ENCODE peak calls at places on chromosomes 5 and 9, in ten cellular contexts. T is H1, N is SK-N-SH, V is sigmoid colon, K is upper lobe of left lung, G is transverse colon, X is esophagus muscularis mucosa, B is stomach, R is K562, Z is HepG2. H is an unnamed sample. For H3K4me1, the result is how much of the 10 kb centered on the place peaks cover.

GRCh38 chr9:121944741-121945191 is 148.3 kb downstream of the TTLL11 start:
- DNase-seq in T (no peak), N (no peak), V (no peak), K (no peak), G (no peak), X (no peak), B (no peak), R (no peak), Z (no peak), H (no peak)

GRCh38 chr5:169914766-169915165 is 65.5 kb downstream of the INSYN2B start:
- DNase-seq in T (no peak), N (no peak), V (no peak), K (no peak), G (no peak), X (no peak), B (no peak), R (no peak), Z (no peak), H (no peak)

GRCh38 chr5:103389846-103390245 is 131.3 kb downstream of the MACIR start:
- DNase-seq in T (no peak), N (no peak), V (no peak), K (no peak), G (no peak), X (no peak), B (no peak), R (no peak), Z (no peak), H (no peak)

GRCh38 chr5:6937675-6938074 is 224.4 kb downstream of the TENT4A start:
- DNase-seq in T (no peak), N (no peak), V (no peak), K (no peak), G (no peak), X (no peak), B (no peak), R (no peak), Z (no peak), H (no peak)

GRCh38 chr5:139061856-139062255 is 136.3 kb downstream of the SIL1 start:
- DNase-seq in T (no peak), N (no peak), V (no peak), K (no peak), G (no peak), X (peak), B (no peak), R (no peak), Z (no peak), H (no peak)

GRCh38 chr5:111806753-111807152 is 49.8 kb upstream of the NREP start:
- DNase-seq in T (no peak), N (no peak), V (no peak), K (no peak), G (no peak), X (no peak), B (no peak), R (no peak), Z (no peak), H (no peak)

GRCh38 chr9:133981958-133982681 is 10.0 kb downstream of the VAV2 start:
- DNase-seq in T (no peak), N (peak), V (peak), K (peak), G (no peak), X (no peak), B (no peak), R (no peak), Z (no peak), H (peak)

GRCh38 chr5:16774806-16775205 is 158.0 kb upstream of the RETREG1 start:
- DNase-seq in T (no peak), N (no peak), V (no peak), K (no peak), G (no peak), X (no peak), B (no peak), R (no peak), Z (peak), H (no peak)

GRCh38 chr5:95843733-95844223 is 21.3 kb upstream of the GLRX start:
- DNase-seq in T (no peak), N (no peak), V (no peak), K (no peak), G (no peak), X (no peak), B (peak), R (no peak), Z (no peak), H (no peak)

GRCh38 chr5:56819027-56819881 is 3.9 kb downstream of the MAP3K1 start:
- DNase-seq in T (no peak), N (no peak), V (no peak), K (no peak), G (no peak), X (no peak), B (no peak), R (no peak), Z (no peak), H (no peak)

GRCh38 chr9:21806644-21807043 is 4.2 kb downstream of the MTAP start:
- DNase-seq in T (no peak), N (no peak), V (no peak), K (no peak), G (no peak), X (no peak), B (no peak), R (no peak), Z (no peak), H (no peak)

GRCh38 chr5:80620206-80620605 is 34.2 kb upstream of the MSH3 start:
- DNase-seq in T (no peak), N (no peak), V (no peak), K (no peak), G (no peak), X (no peak), B (no peak), R (no peak), Z (no peak), H (no peak)

GRCh38 chr5:119336846-119337564 is 18.8 kb upstream of the TNFAIP8 start:
- DNase-seq in T (no peak), N (no peak), V (no peak), K (no peak), G (no peak), X (no peak), B (no peak), R (no peak), Z (no peak), H (no peak)

GRCh38 chr9:108473209-108474112 is 382.3 kb downstream of the ACTL7B start:
- DNase-seq in T (no peak), N (no peak), V (no peak), K (no peak), G (peak), X (no peak), B (no peak), R (no peak), Z (no peak), H (peak)

GRCh38 chr5:157915638-157916037 is 56.7 kb upstream of the CLINT1 start:
- DNase-seq in T (no peak), N (peak), V (peak), K (no peak), G (peak), X (no peak), B (peak), R (no peak), Z (peak), H (peak)
- TF ChIP-seq EP300 in T (no peak), N (peak), V (no peak), K (no peak), G (no peak), X (no peak), B (no peak), R (no peak), Z (no peak), H (no peak)

GRCh38 chr5:14239951-14240350 is 96.8 kb downstream of the TRIO start:
- DNase-seq in T (no peak), N (no peak), V (no peak), K (no peak), G (no peak), X (no peak), B (no peak), R (no peak), Z (no peak), H (no peak)
- H3K4me1 ChIP-seq in T (under half), N (half or more), V (half or more), K (under half), G (under half), X (half or more), B (half or more), R (under half), Z (under half), H (under half)

DNA sequence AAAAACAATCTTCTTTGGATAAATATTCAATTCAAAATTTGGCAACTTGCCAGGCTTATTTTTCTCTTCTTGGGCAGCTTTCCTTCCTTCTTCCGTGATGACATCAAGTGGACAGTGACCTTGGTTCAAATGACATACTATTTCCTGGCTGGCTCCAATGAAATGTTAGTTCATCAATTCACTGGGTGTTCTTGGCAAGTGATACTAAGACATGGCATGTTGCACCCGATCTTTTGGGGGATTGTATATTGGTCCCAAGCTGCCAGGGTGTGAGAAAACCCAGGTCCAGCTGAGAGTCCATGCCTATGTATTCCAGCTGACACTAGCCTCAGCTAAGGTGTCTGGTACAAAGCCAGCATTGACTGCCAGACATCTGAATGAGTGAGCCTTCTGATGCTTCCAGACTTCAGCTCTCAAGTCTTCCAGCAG is 252.9 kb downstream of the MAT2B start:
- DNase-seq in T (no peak), N (no peak), V (no peak), K (no peak), G (no peak), X (no peak), B (no peak), R (no peak), Z (no peak), H (no peak)
- TF ChIP-seq POLR2AphosphoS5 in T (no peak), N (no peak), V (no peak), K (peak), G (no peak), X (no peak), B (no peak), R (no peak), Z (no peak), H (no peak)

DNA sequence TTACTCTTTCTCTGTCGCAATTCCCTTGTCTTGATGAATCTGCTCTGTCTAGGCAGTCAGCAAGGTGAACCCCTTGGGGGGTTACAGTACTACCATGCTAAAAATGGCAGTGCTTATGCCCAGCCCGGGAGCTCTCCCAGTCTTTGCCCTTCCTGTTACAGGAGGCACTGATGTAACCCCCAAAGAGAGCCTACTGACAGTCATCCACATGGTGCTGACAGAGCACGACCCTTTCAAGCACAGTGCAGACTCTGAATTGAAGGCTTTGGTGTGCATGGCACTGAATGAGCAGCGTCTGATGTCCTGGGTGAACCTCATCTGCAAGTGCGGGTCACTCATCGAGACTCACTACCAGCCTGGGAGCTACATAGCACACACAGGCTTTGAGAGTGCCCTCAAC is 34.5 kb upstream of the SLC36A2 start:
- DNase-seq in T (no peak), N (no peak), V (no peak), K (no peak), G (no peak), X (no peak), B (no peak), R (no peak), Z (no peak), H (no peak)
- TF ChIP-seq EP300 in T (no peak), N (no peak), V (no peak), K (no peak), G (no peak), X (no peak), B (no peak), R (no peak), Z (no peak), H (no peak)

GRCh38 chr5:171863928-171864327 is 78.3 kb downstream of the SMIM23 start:
- DNase-seq in T (no peak), N (no peak), V (no peak), K (no peak), G (no peak), X (no peak), B (no peak), R (no peak), Z (no peak), H (no peak)
- H3K4me1 ChIP-seq in T (under half), N (under half), V (under half), K (under half), G (under half), X (under half), B (under half), R (under half), Z (under half), H (under half)

GRCh38 chr5:107615173-107615856 is 55.4 kb downstream of the EFNA5 start:
- DNase-seq in T (no peak), N (peak), V (no peak), K (no peak), G (no peak), X (no peak), B (no peak), R (no peak), Z (no peak), H (no peak)

GRCh38 chr5:107619781-107620180 is 51.0 kb downstream of the EFNA5 start:
- DNase-seq in T (no peak), N (no peak), V (no peak), K (no peak), G (no peak), X (no peak), B (no peak), R (no peak), Z (no peak), H (no peak)

GRCh38 chr5:107617052-107617451 is 53.7 kb downstream of the EFNA5 start:
- DNase-seq in T (no peak), N (no peak), V (no peak), K (no peak), G (no peak), X (no peak), B (no peak), R (no peak), Z (no peak), H (no peak)

GRCh38 chr5:107621089-107621488 is 49.6 kb downstream of the EFNA5 start:
- DNase-seq in T (no peak), N (no peak), V (no peak), K (no peak), G (no peak), X (no peak), B (no peak), R (no peak), Z (no peak), H (no peak)

GRCh38 chr5:107618233-107618632 is 52.5 kb downstream of the EFNA5 start:
- DNase-seq in T (no peak), N (no peak), V (no peak), K (no peak), G (no peak), X (no peak), B (no peak), R (no peak), Z (no peak), H (no peak)
- TF ChIP-seq POLR2AphosphoS5 in T (no peak), N (no peak), V (no peak), K (no peak), G (no peak), X (no peak), B (no peak), R (no peak), Z (no peak), H (no peak)

GRCh38 chr5:67875637-67876036 is 339.9 kb upstream of the PIK3R1 start:
- DNase-seq in T (no peak), N (no peak), V (no peak), K (no peak), G (no peak), X (no peak), B (no peak), R (no peak), Z (no peak), H (no peak)
- TF ChIP-seq EP300 in T (no peak), N (no peak), V (no peak), K (no peak), G (no peak), X (no peak), B (no peak), R (no peak), Z (no peak), H (no peak)

GRCh38 chr5:59319286-59319685 is 574.2 kb downstream of the PDE4D start:
- DNase-seq in T (no peak), N (no peak), V (no peak), K (no peak), G (no peak), X (no peak), B (no peak), R (no peak), Z (no peak), H (no peak)
- H3K4me1 ChIP-seq in T (under half), N (under half), V (half or more), K (under half), G (half or more), X (under half), B (under half), R (under half), Z (under half), H (under half)

GRCh38 chr5:76809141-76809540 is 9.7 kb upstream of the F2RL1 start:
- DNase-seq in T (peak), N (no peak), V (no peak), K (no peak), G (no peak), X (no peak), B (no peak), R (no peak), Z (no peak), H (no peak)

GRCh38 chr5:76811214-76811613 is 7.6 kb upstream of the F2RL1 start:
- DNase-seq in T (no peak), N (no peak), V (no peak), K (no peak), G (no peak), X (no peak), B (no peak), R (no peak), Z (no peak), H (no peak)

GRCh38 chr5:76816110-76816831 is 2.6 kb upstream of the F2RL1 start:
- DNase-seq in T (no peak), N (no peak), V (no peak), K (no peak), G (no peak), X (no peak), B (no peak), R (no peak), Z (no peak), H (no peak)

GRCh38 chr5:76810236-76810635 is 8.6 kb upstream of the F2RL1 start:
- DNase-seq in T (no peak), N (no peak), V (no peak), K (no peak), G (no peak), X (no peak), B (no peak), R (no peak), Z (no peak), H (no peak)

GRCh38 chr5:76813982-76814562 is 4.8 kb upstream of the F2RL1 start:
- DNase-seq in T (no peak), N (no peak), V (no peak), K (no peak), G (no peak), X (no peak), B (no peak), R (no peak), Z (peak), H (no peak)
- TF ChIP-seq POLR2AphosphoS5 in T (no peak), N (peak), V (no peak), K (no peak), G (no peak), X (no peak), B (no peak), R (no peak), Z (no peak), H (no peak)

GRCh38 chr5:97844797-97845196 is 661.8 kb upstream of the RIOK2 start:
- DNase-seq in T (no peak), N (no peak), V (no peak), K (no peak), G (no peak), X (no peak), B (no peak), R (no peak), Z (no peak), H (no peak)
- TF ChIP-seq EP300 in T (no peak), N (no peak), V (no peak), K (no peak), G (no peak), X (no peak), B (no peak), R (no peak), Z (no peak), H (no peak)